ENCODE peak calls at places on chromosomes 4 and X, in ten cellular contexts. T, X, V, K, S, O, M, F, L and B are unnamed samples.

GRCh38 chrX:124984140-124984813 is 335.4 kb upstream of the TEX13C start:
- DNase-seq in T (no peak), X (no peak), V (no peak), K (no peak), S (no peak), O (no peak), M (no peak), F (no peak), L (no peak), B (no peak)

GRCh38 chr4:166165829-166166420 is 292.9 kb downstream of the TLL1 start:
- DNase-seq in T (peak; percentile 82), X (peak; percentile 51), V (no peak), K (peak; percentile 73), S (no peak), O (peak; percentile 66), M (peak; percentile 67), F (no peak), L (peak; percentile 18), B (peak; percentile 82)

GRCh38 chrX:135596495-135596894 is 76.0 kb downstream of the INTS6L start:
- DNase-seq in T (peak; percentile 26), X (no peak), V (peak; percentile 34), K (peak; percentile 25), S (peak; percentile 43), O (peak; percentile 1), M (peak; percentile 11), F (no peak), L (peak; percentile 40), B (peak; percentile 58)

GRCh38 chrX:96843566-96843965 is 40.1 kb upstream of the RPA4 start:
- DNase-seq in T (no peak), X (peak; percentile 5), V (no peak), K (peak; percentile 91), S (no peak), O (peak; percentile 7), M (no peak), F (no peak), L (no peak), B (no peak)

GRCh38 chrX:45750639-45751038 is 550.0 kb upstream of the DIPK2B start:
- DNase-seq in T (peak; percentile 19), X (no peak), V (no peak), K (no peak), S (no peak), O (peak; percentile 57), M (no peak), F (no peak), L (no peak), B (no peak)

GRCh38 chrX:109856974-109857373 is 123.9 kb upstream of the ACSL4 start:
- DNase-seq in T (peak; percentile 34), X (no peak), V (no peak), K (no peak), S (peak; percentile 11), O (peak; percentile 14), M (no peak), F (no peak), L (no peak), B (peak; percentile 57)

GRCh38 chrX:69807400-69807799 is 191.5 kb downstream of the EDA start:
- DNase-seq in T (no peak), X (no peak), V (no peak), K (no peak), S (no peak), O (no peak), M (no peak), F (no peak), L (no peak), B (no peak)

GRCh38 chr4:153119626-153120025 is 84.6 kb upstream of the TRIM2 start:
- DNase-seq in T (no peak), X (no peak), V (no peak), K (no peak), S (no peak), O (no peak), M (no peak), F (no peak), L (no peak), B (no peak)

GRCh38 chr4:84503495-84504437 is 4.7 kb upstream of the NKX6-1 start:
- DNase-seq in T (peak; percentile 76), X (peak; percentile 68), V (no peak), K (peak; percentile 82), S (no peak), O (peak; percentile 63), M (peak; percentile 62), F (no peak), L (no peak), B (peak; percentile 78)

GRCh38 chr4:73417973-73418372 is 13.9 kb downstream of the ALB start:
- DNase-seq in T (peak; percentile 20), X (peak; percentile 13), V (no peak), K (peak; percentile 36), S (no peak), O (peak; percentile 9), M (no peak), F (no peak), L (no peak), B (peak; percentile 15)

GRCh38 chrX:104113237-104113965 is 1.1 kb downstream of the ZCCHC18 start:
- DNase-seq in T (peak; percentile 38), X (peak; percentile 42), V (peak; percentile 26), K (peak; percentile 83), S (peak; percentile 53), O (peak; percentile 55), M (peak; percentile 37), F (peak; percentile 42), L (peak; percentile 49), B (peak; percentile 72)

DNA sequence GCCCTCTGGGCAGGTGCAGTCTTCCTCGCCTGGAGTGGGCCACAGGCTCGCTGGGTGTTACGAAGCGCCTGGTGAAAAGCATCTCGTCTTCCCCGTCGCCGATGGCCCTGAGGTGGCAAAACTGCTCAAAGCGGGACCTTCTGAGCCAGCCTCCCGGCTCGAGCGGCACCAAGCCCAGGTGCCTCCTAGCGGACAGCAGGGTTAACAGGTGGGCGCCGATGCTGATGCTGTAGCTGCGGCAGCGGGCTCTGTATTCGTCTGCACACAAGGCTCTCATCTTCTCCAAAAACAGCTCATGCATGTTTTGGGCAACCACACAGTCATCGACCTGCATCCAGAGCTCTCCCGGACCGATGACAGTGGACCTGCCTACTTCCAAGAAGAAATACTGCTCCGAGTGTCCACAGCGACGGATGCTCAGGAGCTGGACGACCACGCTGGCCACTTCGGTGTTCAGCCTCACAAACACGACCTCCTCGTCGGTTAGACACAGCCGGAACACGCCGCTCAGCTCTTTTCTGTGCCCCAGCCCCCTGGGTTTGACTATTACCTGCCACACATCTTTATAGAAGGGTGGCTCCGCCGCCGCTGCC is 1.2 kb downstream of the IRS4 start:
- DNase-seq in T (no peak), X (no peak), V (no peak), K (peak; percentile 67), S (no peak), O (no peak), M (no peak), F (no peak), L (no peak), B (no peak)
- H3K4me3 ChIP-seq in T (no peak overlapping the region), X (no peak overlapping the region), V (no peak overlapping the region), K (peak overlapping the region; percentile 46), S (no peak overlapping the region), O (no peak overlapping the region), M (no peak overlapping the region), F (peak overlapping the region; percentile 37), L (no peak overlapping the region), B (no peak overlapping the region)

DNA sequence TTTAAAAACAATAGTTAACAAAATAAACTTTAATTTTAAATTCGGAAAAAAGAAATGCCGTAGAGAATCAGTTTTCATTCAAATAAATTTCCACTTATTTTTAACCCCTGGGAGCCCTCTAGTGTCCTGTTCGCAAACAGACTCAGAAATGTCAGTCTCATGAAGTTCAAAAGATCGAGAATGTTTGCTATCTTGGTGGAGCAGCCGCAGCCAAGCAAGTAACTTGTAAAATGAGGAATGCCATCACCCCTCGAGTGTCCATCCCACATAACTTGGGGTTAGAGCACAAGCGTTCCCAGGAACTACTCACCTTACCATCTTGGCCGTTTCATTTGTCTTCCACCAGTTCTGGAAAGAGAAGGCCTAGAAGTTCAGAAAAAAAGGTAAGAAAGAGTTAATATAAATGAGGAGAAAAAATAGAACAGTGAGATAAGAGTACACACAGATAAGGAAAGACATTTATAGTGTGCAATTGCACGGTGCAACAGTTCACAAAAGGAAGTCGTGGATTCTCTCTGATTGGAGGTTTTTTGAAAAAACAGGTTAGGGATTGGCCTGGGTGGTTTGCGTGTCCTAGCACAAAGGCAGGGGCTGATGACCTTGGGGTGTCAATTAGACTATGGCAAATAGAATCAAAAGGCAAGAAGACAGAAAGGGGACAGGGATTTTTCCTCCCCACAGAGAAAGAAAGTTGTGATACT is at the start of gene GASK1B:
- DNase-seq in T (peak; percentile 72), X (peak; percentile 69), V (no peak), K (peak; percentile 74), S (no peak), O (peak; percentile 86), M (peak; percentile 65), F (peak; percentile 67), L (peak; percentile 75), B (peak; percentile 70)
- H3K4me3 ChIP-seq in T (peak within 1 kb of the TSS; percentile 77), X (peak within 1 kb of the TSS; percentile 47), V (peak within 1 kb of the TSS; percentile 70), K (no peak within 1 kb of the TSS), S (no peak within 1 kb of the TSS), O (peak within 1 kb of the TSS; percentile 70), M (peak within 1 kb of the TSS; percentile 57), F (peak within 1 kb of the TSS; percentile 47), L (peak within 1 kb of the TSS; percentile 23), B (peak within 1 kb of the TSS; percentile 66)

DNA sequence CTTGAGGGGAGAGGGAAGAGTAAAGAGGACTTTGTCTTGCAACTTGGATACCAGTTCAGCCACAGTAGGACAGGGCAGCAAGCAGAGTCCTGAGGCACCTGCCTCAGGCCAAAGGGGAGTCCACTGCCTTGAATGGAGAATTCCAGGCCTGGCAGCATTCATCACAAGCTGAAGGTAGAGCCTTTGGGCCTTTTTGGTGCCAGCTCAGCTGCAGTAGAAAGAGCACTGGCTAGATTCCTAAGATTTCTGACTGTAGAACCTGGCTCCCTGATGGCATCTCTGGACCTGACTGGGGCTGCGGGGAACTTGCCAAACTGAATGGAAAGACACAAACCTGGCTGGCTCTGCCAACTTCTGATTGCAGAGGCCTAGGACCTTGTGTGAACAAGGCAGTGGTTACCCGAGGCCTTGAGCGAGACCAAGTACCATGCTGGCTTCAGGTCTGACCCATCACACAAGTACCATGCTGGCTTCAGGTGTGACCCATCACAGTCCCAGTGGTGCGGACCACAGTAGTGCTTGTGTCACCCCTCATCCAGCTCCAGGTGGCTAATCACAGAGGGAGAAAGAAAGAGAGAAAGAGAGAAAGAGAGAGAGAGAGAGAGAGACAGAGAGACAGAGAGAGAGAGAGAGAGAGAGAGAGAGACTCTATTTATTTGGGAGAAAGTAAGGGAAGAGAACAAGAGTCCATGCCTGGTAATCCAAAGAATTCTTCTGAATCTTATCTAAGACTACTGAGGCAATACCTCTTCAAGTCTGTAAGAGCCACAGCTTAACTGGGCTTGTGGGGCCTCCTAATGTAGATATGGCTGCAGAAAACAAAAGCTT is 137.6 kb upstream of the SPIN4 start:
- DNase-seq in T (no peak), X (no peak), V (no peak), K (peak; percentile 42), S (no peak), O (no peak), M (no peak), F (no peak), L (no peak), B (no peak)
- H3K4me3 ChIP-seq in T (no peak overlapping the region), X (no peak overlapping the region), V (no peak overlapping the region), K (no peak overlapping the region), S (no peak overlapping the region), O (no peak overlapping the region), M (no peak overlapping the region), F (no peak overlapping the region), L (no peak overlapping the region), B (no peak overlapping the region)

DNA sequence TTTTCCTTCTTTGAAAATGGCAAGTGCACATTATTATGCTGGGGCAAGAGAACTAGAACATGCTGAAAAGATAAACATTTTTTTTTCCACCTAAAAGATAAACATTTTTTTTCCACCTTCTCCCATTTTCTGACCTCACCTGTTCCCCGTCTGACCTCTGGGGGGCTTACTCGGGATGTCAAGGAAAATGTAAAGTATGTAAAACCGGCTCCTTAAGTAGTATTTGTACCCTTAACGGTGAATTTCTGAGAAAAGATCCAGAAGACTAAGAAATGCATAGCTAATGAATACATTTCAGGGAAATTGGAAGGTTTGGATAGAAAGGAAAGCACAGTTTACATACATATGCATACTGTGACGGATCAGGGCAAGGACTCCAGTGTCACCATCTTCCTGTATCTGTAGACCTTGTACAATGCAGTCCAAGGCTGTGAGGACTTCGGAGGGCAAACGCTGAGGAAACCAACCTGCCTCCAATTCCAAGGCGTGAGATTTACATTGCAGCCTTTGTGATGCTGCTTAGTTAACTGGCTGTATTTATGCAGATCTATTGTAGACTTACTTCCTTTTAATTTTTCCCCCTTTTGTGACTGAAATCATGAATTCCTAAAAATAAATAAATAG is 2185.9 kb upstream of the TENM3 start:
- DNase-seq in T (no peak), X (no peak), V (no peak), K (peak; percentile 66), S (no peak), O (peak; percentile 1), M (no peak), F (no peak), L (no peak), B (no peak)
- H3K4me3 ChIP-seq in T (no peak overlapping the region), X (peak overlapping the region; percentile 66), V (no peak overlapping the region), K (no peak overlapping the region), S (no peak overlapping the region), O (peak overlapping the region; percentile 67), M (no peak overlapping the region), F (no peak overlapping the region), L (peak overlapping the region; percentile 52), B (no peak overlapping the region)